ENCODE peak calls at places on chromosomes 6 and 20, in ten cellular contexts. A is stimulated activated naive B cell treated with anti-CD40 and anti-IgM and Interleukin-4, amounts not matched to agents 10 μg/mL and 1 μg/mL and 100 μg/mL, for 72 hours; T is activated naive CD4-positive, alpha-beta T cell; X is NCI-H1436 treated with DMSO at 0.1 percent for 48 hours; Z is stimulated activated CD8-positive, alpha-beta memory T cell treated with anti-CD3 and anti-CD28 coated beads, Interleukin-4, amount 100 ng/mL, for 24 hours; S is heart left ventricle; V is stromal cell of bone marrow; M is psoas muscle; O is T-cell; E is progenitor cell of endocrine pancreas. F is an unnamed sample.

GRCh38 chr6:53837875-53838806 is 43.3 kb downstream of the LRRC1 start:
- DNase-seq in A (no peak), T (no peak), X (no peak), Z (no peak), S (no peak), V (no peak), M (no peak), O (no peak), E (no peak), F (no peak)

GRCh38 chr6:18247002-18247401 is 17.3 kb downstream of the DEK start:
- DNase-seq in A (no peak), T (no peak), X (no peak), Z (no peak), S (no peak), V (no peak), M (no peak), O (no peak), E (no peak), F (no peak)

GRCh38 chr20:4720121-4720976 is 1.4 kb upstream of the PRND start:
- DNase-seq in A (peak), T (peak), X (no peak), Z (peak), S (peak), V (peak), M (peak), O (peak), E (peak), F (peak)

GRCh38 chr20:53937929-53938367 is 132.4 kb downstream of the BCAS1 start:
- DNase-seq in A (no peak), T (no peak), X (no peak), Z (no peak), S (no peak), V (no peak), M (no peak), O (no peak), E (no peak), F (no peak)

GRCh38 chr6:87257565-87257964 is 64.8 kb upstream of the SMIM8 start:
- DNase-seq in A (no peak), T (no peak), X (no peak), Z (no peak), S (no peak), V (no peak), M (no peak), O (no peak), E (no peak), F (no peak)

GRCh38 chr6:80022803-80023202 is 18.4 kb downstream of the TTK start:
- DNase-seq in A (no peak), T (no peak), X (no peak), Z (no peak), S (no peak), V (peak), M (no peak), O (no peak), E (no peak), F (no peak)

GRCh38 chr20:20410678-20411077 is 42.8 kb downstream of the INSM1 start:
- DNase-seq in A (no peak), T (no peak), X (peak), Z (no peak), S (peak), V (no peak), M (no peak), O (no peak), E (no peak), F (no peak)

GRCh38 chr20:40720826-40721225 is 31.8 kb upstream of the MAFB start:
- DNase-seq in A (no peak), T (no peak), X (no peak), Z (no peak), S (no peak), V (no peak), M (no peak), O (no peak), E (no peak), F (no peak)

GRCh38 chr6:127518212-127518709 is 874 bp downstream of the MTCL3 start:
- DNase-seq in A (no peak), T (no peak), X (no peak), Z (no peak), S (no peak), V (no peak), M (no peak), O (no peak), E (no peak), F (no peak)

GRCh38 chr6:8402546-8402945 is 32.8 kb downstream of the SLC35B3 start:
- DNase-seq in A (no peak), T (no peak), X (no peak), Z (no peak), S (no peak), V (no peak), M (no peak), O (no peak), E (no peak), F (no peak)

GRCh38 chr20:20457392-20458126 is 89.7 kb downstream of the INSM1 start:
- DNase-seq in A (no peak), T (no peak), X (no peak), Z (no peak), S (no peak), V (no peak), M (no peak), O (no peak), E (no peak), F (no peak)

GRCh38 chr20:57587989-57588377 is 27.1 kb downstream of the PCK1 start:
- DNase-seq in A (no peak), T (no peak), X (no peak), Z (no peak), S (no peak), V (no peak), M (no peak), O (no peak), E (no peak), F (no peak)

GRCh38 chr20:10316582-10316981 is 98.0 kb downstream of the SNAP25 start:
- DNase-seq in A (no peak), T (no peak), X (no peak), Z (no peak), S (no peak), V (no peak), M (no peak), O (no peak), E (no peak), F (no peak)

GRCh38 chr6:34178361-34179105 is 32.6 kb upstream of the GRM4 start:
- DNase-seq in A (no peak), T (no peak), X (no peak), Z (no peak), S (no peak), V (no peak), M (no peak), O (no peak), E (no peak), F (no peak)

GRCh38 chr20:595330-596308 is 14.5 kb downstream of the TCF15 start:
- DNase-seq in A (no peak), T (no peak), X (no peak), Z (no peak), S (peak), V (no peak), M (peak), O (no peak), E (no peak), F (no peak)

GRCh38 chr6:84581494-84582259 is 182.7 kb downstream of the TBX18 start:
- DNase-seq in A (no peak), T (no peak), X (no peak), Z (no peak), S (no peak), V (peak), M (no peak), O (no peak), E (no peak), F (no peak)

GRCh38 chr6:18990313-18990978 is 603.3 kb downstream of the RNF144B start:
- DNase-seq in A (peak), T (no peak), X (no peak), Z (peak), S (peak), V (no peak), M (peak), O (no peak), E (peak), F (peak)

F was measured in germinal center.